ENCODE peak calls at places on chromosomes 3 and 15, in four cellular contexts. I is PC-9, A is NB4, N is heart left ventricle. B is an unnamed sample.

GRCh38 chr3:169914321-169914720 is 2.9 kb downstream of the SAMD7 start:
- DNase-seq in N (no peak), I (peak), A (peak), B (no peak)

GRCh38 chr15:77493324-77493907 is 72.7 kb downstream of the HMG20A start:
- DNase-seq in A (peak), I (no peak), N (no peak), B (peak)

GRCh38 chr3:181712505-181713299 is 977 bp downstream of the SOX2 start:
- DNase-seq in I (no peak), A (no peak), N (no peak), B (no peak)

GRCh38 chr3:124504332-124505059 is 225.8 kb upstream of the UMPS start:
- DNase-seq in A (no peak), N (peak), I (no peak), B (no peak)

GRCh38 chr15:62880278-62880677 is 162.3 kb upstream of the TPM1 start:
- DNase-seq in A (no peak), N (no peak), I (no peak), B (no peak)

GRCh38 chr15:91839867-91840266 is 13.6 kb upstream of the SLCO3A1 start:
- DNase-seq in N (no peak), A (no peak), I (no peak), B (no peak)

GRCh38 chr15:70936326-70936725 is 43.7 kb downstream of the LRRC49 start:
- DNase-seq in A (no peak), I (no peak), N (no peak), B (no peak)

GRCh38 chr3:150890320-150890719 is 14.9 kb downstream of the MINDY4B start:
- DNase-seq in N (no peak), A (peak), I (no peak), B (no peak)

GRCh38 chr3:54822206-54822605 is 105.7 kb downstream of the LRTM1 start:
- DNase-seq in N (peak), I (no peak), A (peak), B (no peak)

GRCh38 chr3:175940881-175941280 is 1081.7 kb downstream of the NAALADL2 start:
- DNase-seq in A (peak), I (peak), N (no peak), B (peak)

GRCh38 chr3:168071535-168071934 is 24.2 kb downstream of the GOLIM4 start:
- DNase-seq in A (no peak), N (no peak), I (peak), B (no peak)

GRCh38 chr3:194333212-194333980 is 17.7 kb downstream of the CPN2 start:
- DNase-seq in I (peak), N (peak), A (peak), B (peak)

GRCh38 chr3:129015388-129016105 is 14.4 kb downstream of the EFCC1 start:
- DNase-seq in N (peak), A (peak), I (no peak), B (peak)

GRCh38 chr3:163422671-163423070 is 1655.6 kb downstream of the SI start:
- DNase-seq in I (no peak), N (no peak), A (no peak), B (no peak)

GRCh38 chr3:149909923-149910322 is 60.8 kb downstream of the PFN2 start:
- DNase-seq in A (no peak), I (no peak), N (no peak), B (no peak)

GRCh38 chr15:78243491-78243941 is 9.2 kb upstream of the ACSBG1 start:
- DNase-seq in A (no peak), N (peak), I (peak), B (no peak)

GRCh38 chr15:55627730-55628368 is 39.7 kb upstream of the PYGO1 start:
- DNase-seq in I (peak), A (peak), N (no peak), B (no peak)

GRCh38 chr3:195613468-195614069 is 29.8 kb upstream of the APOD start:
- DNase-seq in I (no peak), N (no peak), A (no peak), B (no peak)

GRCh38 chr3:48990636-48991421 is 788 bp downstream of the P4HTM start:
- DNase-seq in I (peak), A (no peak), N (no peak), B (peak)

GRCh38 chr3:48989796-48990635 is at the start of gene P4HTM:
- DNase-seq in A (peak), I (peak), N (peak), B (peak)

GRCh38 chr3:48993834-48994233 is 3.8 kb downstream of the P4HTM start:
- DNase-seq in I (no peak), N (no peak), A (peak), B (no peak)

GRCh38 chr3:48989126-48989795 is 780 bp upstream of the P4HTM start:
- DNase-seq in N (no peak), A (peak), I (no peak), B (no peak)

DNA sequence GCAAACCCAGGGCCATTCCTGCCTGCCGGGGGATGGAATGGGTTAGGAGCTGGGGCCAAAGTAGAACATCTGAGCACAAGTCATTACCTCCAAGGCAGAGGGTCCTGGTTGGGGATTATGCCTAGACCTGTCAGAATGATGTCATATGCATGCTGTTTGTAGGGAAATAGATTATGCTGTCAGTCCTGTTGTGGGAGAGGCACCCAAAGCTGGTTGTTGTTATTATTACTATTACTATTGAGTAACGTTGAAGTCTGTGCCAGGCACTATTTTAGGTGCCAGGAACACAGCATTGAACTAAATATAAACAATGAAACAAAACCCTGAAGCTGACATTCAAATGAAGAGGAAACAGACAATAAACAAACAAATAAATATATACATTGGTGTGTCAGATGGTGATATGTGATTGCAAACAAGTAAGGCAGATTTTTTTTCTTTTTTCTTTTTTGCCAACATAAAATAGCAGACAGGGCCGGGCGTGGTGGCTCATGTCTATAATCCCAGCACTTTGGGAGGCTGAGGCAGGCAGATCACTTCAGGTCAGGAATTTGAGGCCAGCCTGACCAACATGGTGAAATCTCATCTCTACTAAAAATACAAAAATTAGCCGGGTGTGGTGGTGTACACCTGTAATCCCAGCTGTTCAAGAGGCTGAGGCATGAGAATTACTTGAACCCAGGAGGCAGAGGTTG is 2.0 kb downstream of the P4HTM start:
- DNase-seq in A (no peak), N (no peak), I (no peak), B (no peak)
- H3K4me3 ChIP-seq in A (no peak), N (no peak), I (peak), B (peak)

GRCh38 chr3:125606291-125606690 is 11.0 kb upstream of the OSBPL11 start:
- DNase-seq in I (no peak), N (no peak), A (no peak), B (no peak)

GRCh38 chr3:125605771-125606170 is 10.5 kb upstream of the OSBPL11 start:
- DNase-seq in A (no peak), I (no peak), N (no peak), B (no peak)

GRCh38 chr3:125608419-125608818 is 13.1 kb upstream of the OSBPL11 start:
- DNase-seq in A (no peak), N (no peak), I (no peak), B (peak)

GRCh38 chr3:125602752-125603649 is 7.7 kb upstream of the OSBPL11 start:
- DNase-seq in A (no peak), N (no peak), I (peak), B (no peak)
- TF ChIP-seq CTCF in A (no peak), N (no peak), I (no peak), B (no peak)

GRCh38 chr15:40357246-40357645 is 773 bp upstream of the DISP2 start:
- DNase-seq in N (no peak), I (no peak), A (no peak), B (no peak)
- H3K4me3 ChIP-seq in N (no peak), I (no peak), A (no peak), B (no peak)

GRCh38 chr3:178434206-178434805 is 101.9 kb upstream of the KCNMB2 start:
- DNase-seq in N (no peak), I (no peak), A (peak), B (peak)
- TF ChIP-seq CTCF in N (peak), I (peak), A (no peak), B (peak)

B was measured in GM12865.